ENCODE peak calls at places on chromosomes 11 and 22, in six cellular contexts. W is BE2C, G is hepatocyte, H is sigmoid colon, S is fibroblast of lung, U is AG04450. Q is an unnamed sample. For H3K9me3, the result is how much of the 10 kb centered on the place peaks cover.

GRCh38 chr11:79493555-79494171 is 52.8 kb upstream of the TENM4 start:
- DNase-seq in U (peak), W (peak), H (peak), G (peak), S (peak), Q (peak)

GRCh38 chr11:19827399-19828135 is 114.9 kb downstream of the NAV2 start:
- DNase-seq in S (no peak), G (no peak), U (no peak), W (no peak), H (no peak), Q (no peak)

GRCh38 chr11:128310676-128311445 is 276.5 kb downstream of the ETS1 start:
- DNase-seq in W (no peak), G (no peak), U (no peak), H (no peak), S (no peak), Q (no peak)

GRCh38 chr11:12318791-12319733 is 58.3 kb upstream of the PARVA start:
- DNase-seq in S (peak), H (peak), U (peak), W (peak), G (peak), Q (no peak)

GRCh38 chr11:20031155-20032001 is 128.9 kb downstream of the DBX1 start:
- DNase-seq in U (peak), G (peak), W (no peak), H (no peak), S (peak), Q (peak)

GRCh38 chr11:36155770-36156485 is 133.3 kb downstream of the COMMD9 start:
- DNase-seq in G (no peak), U (peak), W (no peak), H (no peak), S (no peak), Q (peak)

GRCh38 chr11:86191874-86192273 is 52.7 kb upstream of the EED start:
- DNase-seq in W (no peak), S (no peak), U (no peak), H (no peak), G (no peak), Q (no peak)

GRCh38 chr11:134905513-134905912 is 493.5 kb upstream of the B3GAT1 start:
- DNase-seq in G (no peak), H (no peak), S (no peak), U (no peak), W (no peak), Q (no peak)

GRCh38 chr11:96134622-96135021 is 208.4 kb downstream of the MAML2 start:
- DNase-seq in U (no peak), G (peak), H (no peak), S (no peak), W (no peak), Q (no peak)

GRCh38 chr11:43268161-43268560 is 43.6 kb upstream of the API5 start:
- DNase-seq in W (peak), U (no peak), G (peak), H (no peak), S (no peak), Q (no peak)

GRCh38 chr11:42524534-42525227 is 787.1 kb upstream of the API5 start:
- DNase-seq in G (peak), S (peak), W (peak), H (peak), U (no peak), Q (peak)

GRCh38 chr11:13486926-13487660 is 8.7 kb downstream of the PTH start:
- DNase-seq in H (no peak), W (peak), S (no peak), U (no peak), G (peak), Q (peak)

GRCh38 chr11:118679483-118679882 is at the start of gene TREH:
- DNase-seq in U (no peak), W (no peak), S (no peak), G (peak), H (no peak), Q (no peak)

GRCh38 chr11:66467756-66468155 is 1.1 kb downstream of the PELI3 start:
- DNase-seq in W (no peak), G (peak), H (no peak), U (no peak), S (no peak), Q (peak)

GRCh38 chr22:23363683-23364082 is 183.4 kb downstream of the BCR start:
- DNase-seq in W (no peak), S (no peak), H (no peak), G (no peak), U (no peak), Q (no peak)

GRCh38 chr22:17818649-17819048 is 44.4 kb upstream of the BID start:
- DNase-seq in W (no peak), S (no peak), G (no peak), U (no peak), H (no peak), Q (no peak)

GRCh38 chr11:68855205-68855978 is 13.7 kb upstream of the CPT1A start:
- DNase-seq in W (peak), G (peak), U (no peak), S (peak), H (no peak), Q (no peak)

GRCh38 chr11:12008790-12009616 is 577 bp upstream of the DKK3 start:
- DNase-seq in W (peak), H (peak), S (peak), G (peak), U (no peak), Q (peak)

GRCh38 chr11:82634091-82634490 is 99.6 kb downstream of the FAM181B start:
- DNase-seq in W (no peak), G (no peak), H (no peak), U (no peak), S (no peak), Q (no peak)

GRCh38 chr11:17845431-17845881 is 110.9 kb downstream of the KCNC1 start:
- DNase-seq in S (peak), W (no peak), H (no peak), U (peak), G (no peak), Q (no peak)

GRCh38 chr11:14029971-14030531 is 67.5 kb downstream of the SPON1 start:
- DNase-seq in U (peak), H (peak), S (peak), G (peak), W (no peak), Q (peak)

GRCh38 chr11:28547395-28547794 is 439.2 kb downstream of the METTL15 start:
- DNase-seq in U (no peak), S (no peak), W (no peak), G (no peak), H (no peak), Q (no peak)

GRCh38 chr11:97110376-97110775 is 720.6 kb downstream of the JRKL start:
- DNase-seq in G (no peak), U (no peak), W (no peak), S (no peak), H (no peak), Q (peak)

GRCh38 chr11:74505911-74506310 is 12.4 kb upstream of the LIPT2 start:
- DNase-seq in H (no peak), U (no peak), S (no peak), W (no peak), G (no peak), Q (no peak)

GRCh38 chr11:120181446-120181992 is 29.3 kb upstream of the OAF start:
- DNase-seq in G (peak), W (no peak), U (no peak), H (no peak), S (no peak), Q (no peak)

GRCh38 chr22:20953668-20954500 is 13.2 kb upstream of the AIFM3 start:
- DNase-seq in W (no peak), H (peak), S (peak), G (peak), U (no peak), Q (peak)

GRCh38 chr11:2538951-2539735 is 94.3 kb downstream of the KCNQ1 start:
- DNase-seq in H (peak), W (peak), G (no peak), S (no peak), U (no peak), Q (no peak)

GRCh38 chr11:105000167-105000566 is 22.8 kb downstream of the CASP5 start:
- DNase-seq in U (no peak), H (no peak), G (no peak), S (no peak), W (peak), Q (no peak)

GRCh38 chr11:96055706-96056387 is 131.9 kb upstream of the MTMR2 start:
- DNase-seq in U (no peak), S (peak), G (no peak), H (no peak), W (peak), Q (peak)

GRCh38 chr11:19946681-19947080 is 213.6 kb downstream of the DBX1 start:
- DNase-seq in H (no peak), W (no peak), U (no peak), S (peak), G (no peak), Q (no peak)

GRCh38 chr11:69443138-69443967 is 38.1 kb upstream of the LINC01488 start:
- DNase-seq in U (peak), S (peak), H (peak), G (peak), W (peak), Q (peak)

GRCh38 chr11:69905611-69906452 is 86.6 kb upstream of the FGF3 start:
- DNase-seq in U (no peak), W (peak), H (no peak), S (no peak), G (peak), Q (no peak)

GRCh38 chr11:57214087-57214395 is 23.0 kb downstream of the APLNR start:
- DNase-seq in W (no peak), U (no peak), S (peak), G (peak), H (no peak), Q (peak)

GRCh38 chr22:44645083-44645482 is 56.9 kb upstream of the PRR5 start:
- DNase-seq in U (no peak), G (no peak), S (no peak), W (no peak), H (no peak), Q (no peak)

GRCh38 chr11:6273188-6273587 is 13.6 kb downstream of the CCKBR start:
- DNase-seq in W (no peak), U (no peak), H (no peak), S (no peak), G (no peak), Q (peak)

GRCh38 chr22:39349967-39350802 is at the start of gene SYNGR1:
- DNase-seq in G (peak), H (no peak), S (no peak), U (no peak), W (peak), Q (no peak)

GRCh38 chr11:88015170-88015569 is 160.1 kb downstream of the RAB38 start:
- DNase-seq in U (no peak), W (no peak), H (no peak), S (no peak), G (no peak), Q (no peak)

GRCh38 chr11:22304337-22304961 is 33.7 kb upstream of the SLC17A6 start:
- DNase-seq in U (no peak), S (peak), G (peak), H (no peak), W (no peak), Q (peak)

GRCh38 chr22:47390026-47390970 is 627.8 kb downstream of the TBC1D22A start:
- DNase-seq in G (no peak), W (no peak), S (no peak), H (peak), U (no peak), Q (no peak)
- H3K9me3 ChIP-seq in G (under half), W (under half), S (under half), H (under half), U (under half), Q (under half)

GRCh38 chr11:62267050-62267449 is 2.9 kb upstream of the SCGB2A2 start:
- DNase-seq in U (no peak), W (no peak), G (no peak), H (no peak), S (no peak), Q (no peak)

GRCh38 chr11:62267576-62267975 is 2.4 kb upstream of the SCGB2A2 start:
- DNase-seq in W (no peak), U (no peak), S (no peak), G (no peak), H (no peak), Q (no peak)

GRCh38 chr11:62266558-62266957 is 3.4 kb upstream of the SCGB2A2 start:
- DNase-seq in G (no peak), W (no peak), U (no peak), S (peak), H (no peak), Q (no peak)

GRCh38 chr11:62273284-62273683 is 3.3 kb downstream of the SCGB2A2 start:
- DNase-seq in W (no peak), G (no peak), S (no peak), H (no peak), U (no peak), Q (no peak)

GRCh38 chr11:62269654-62270278 is at the start of gene SCGB2A2:
- DNase-seq in U (no peak), S (no peak), G (no peak), H (no peak), W (no peak), Q (no peak)
- TF ChIP-seq CTCF in U (no peak), S (no peak), G (no peak), H (no peak), W (peak), Q (peak)

DNA sequence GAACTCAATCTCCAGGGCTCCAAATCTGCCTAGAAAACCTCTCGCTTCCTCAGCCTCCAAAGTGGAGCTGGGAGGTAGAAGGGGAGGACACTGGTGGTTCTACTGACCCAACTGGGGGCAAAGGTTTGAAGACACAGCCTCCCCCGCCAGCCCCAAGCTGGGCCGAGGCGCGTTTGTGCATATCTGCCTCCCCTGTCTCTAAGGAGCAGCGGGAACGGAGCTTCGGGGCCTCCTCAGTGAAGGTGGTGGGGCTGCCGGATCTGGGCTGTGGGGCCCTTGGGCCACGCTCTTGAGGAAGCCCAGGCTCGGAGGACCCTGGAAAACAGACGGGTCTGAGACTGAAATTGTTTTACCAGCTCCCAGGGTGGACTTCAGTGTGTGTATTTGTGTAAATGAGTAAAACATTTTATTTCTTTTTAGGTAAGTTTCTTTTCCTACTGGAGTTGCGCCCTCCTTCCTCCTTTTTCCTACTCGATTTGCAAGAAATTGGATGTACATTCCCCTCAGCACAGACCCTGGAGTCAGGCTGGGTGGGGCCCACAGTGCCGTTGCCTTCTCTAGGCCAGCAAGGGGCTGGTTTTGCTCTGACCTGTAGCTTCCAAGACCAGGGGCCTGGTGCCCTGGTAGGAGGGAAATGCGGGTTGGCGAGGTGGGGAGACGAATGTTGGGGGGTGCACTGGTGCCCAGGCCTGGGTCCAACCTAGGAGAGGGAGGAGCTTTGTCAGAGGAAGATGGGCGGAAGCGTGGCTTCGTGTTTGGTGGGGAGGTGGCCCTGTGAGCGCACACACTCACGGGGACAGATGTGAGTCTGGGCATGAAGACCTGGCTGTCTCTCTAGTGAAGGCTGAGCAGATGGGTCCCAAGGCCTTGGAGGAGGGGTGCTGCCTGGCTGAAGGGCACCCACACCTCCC is 50.6 kb downstream of the ST14 start:
- DNase-seq in U (no peak), G (no peak), H (peak), S (no peak), W (no peak), Q (no peak)
- H3K4me3 ChIP-seq in U (no peak), G (no peak), H (no peak), S (no peak), W (no peak), Q (no peak)

DNA sequence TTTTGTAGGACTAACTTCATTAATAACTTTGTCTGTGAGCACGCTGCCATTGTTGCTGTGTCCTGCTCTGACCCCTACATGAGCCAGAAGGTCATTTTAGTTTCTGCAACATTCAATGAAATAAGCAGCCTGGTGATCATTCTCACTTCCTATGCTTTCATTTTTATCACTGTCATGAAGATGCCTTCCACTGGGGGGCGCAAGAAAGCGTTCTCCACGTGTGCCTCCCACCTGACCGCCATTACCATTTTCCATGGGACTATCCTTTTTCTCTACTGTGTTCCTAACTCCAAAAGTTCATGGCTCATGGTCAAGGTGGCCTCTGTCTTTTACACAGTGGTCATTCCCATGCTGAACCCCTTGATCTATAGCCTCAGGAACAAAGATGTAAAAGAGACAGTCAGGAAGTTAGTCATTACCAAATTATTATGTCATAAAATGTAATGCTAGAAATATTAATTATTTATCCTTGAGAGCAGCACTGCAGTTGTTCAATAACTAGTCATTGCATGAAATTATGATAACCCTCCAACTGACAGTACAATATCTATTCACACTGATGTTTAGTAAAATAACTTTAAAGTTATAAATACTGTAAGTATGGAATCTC is 46.4 kb upstream of the OR5D13 start:
- DNase-seq in H (no peak), G (no peak), W (peak), U (no peak), S (no peak), Q (no peak)
- H3K9me3 ChIP-seq in H (under half), G (under half), W (under half), U (under half), S (under half), Q (under half)

GRCh38 chr11:65352783-65353182 is 1.8 kb upstream of the TIGD3 start:
- DNase-seq in W (no peak), U (no peak), G (no peak), H (no peak), S (no peak), Q (no peak)
- TF ChIP-seq CTCF in W (peak), U (peak), G (peak), H (peak), S (peak), Q (peak)

DNA sequence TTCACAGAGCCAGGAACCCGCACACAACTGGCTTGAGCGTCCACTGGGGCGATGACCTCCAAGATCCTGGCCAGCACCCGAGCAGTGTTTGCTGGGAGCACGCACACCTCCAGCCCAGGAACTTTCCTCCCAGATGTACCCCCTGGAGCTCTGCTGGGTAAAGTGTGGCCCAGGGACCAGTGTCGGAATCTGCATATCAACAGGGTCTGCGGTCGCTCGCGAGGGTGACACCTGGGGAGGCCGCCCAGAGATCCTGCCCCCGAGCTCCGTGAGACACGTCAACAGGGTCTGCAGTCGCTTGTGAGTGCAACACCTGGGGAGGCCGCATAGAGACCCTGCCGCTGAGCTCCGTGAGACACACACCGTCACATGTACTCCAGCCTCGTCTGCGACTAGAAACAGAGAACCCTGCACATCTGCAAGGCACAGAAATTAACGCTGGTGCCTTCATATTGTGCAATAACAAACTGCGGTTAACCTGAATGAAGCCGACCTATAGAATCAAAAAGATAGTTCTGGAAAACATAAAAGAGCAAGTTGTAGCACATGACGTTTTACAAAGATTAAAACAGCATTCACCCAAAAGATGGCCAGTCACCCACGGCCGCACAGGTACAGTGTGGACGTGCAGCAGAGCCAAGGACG is 172.4 kb downstream of the BRD1 start:
- DNase-seq in S (no peak), G (no peak), W (no peak), U (no peak), H (no peak), Q (no peak)
- H3K4me3 ChIP-seq in S (no peak), G (no peak), W (no peak), U (no peak), H (no peak), Q (no peak)

GRCh38 chr22:27554106-27554814 is 247.3 kb downstream of the MN1 start:
- DNase-seq in U (no peak), G (peak), W (no peak), H (no peak), S (peak), Q (no peak)
- H3K9me3 ChIP-seq in U (under half), G (under half), W (under half), H (under half), S (under half), Q (under half)

GRCh38 chr11:65383778-65384177 is 1.3 kb upstream of the SLC25A45 start:
- DNase-seq in G (no peak), H (no peak), W (no peak), U (no peak), S (no peak), Q (no peak)

GRCh38 chr11:65382804-65383368 is 440 bp upstream of the SLC25A45 start:
- DNase-seq in U (no peak), W (peak), S (no peak), G (no peak), H (peak), Q (peak)

GRCh38 chr11:65380460-65381126 is 1.9 kb downstream of the SLC25A45 start:
- DNase-seq in U (no peak), G (no peak), H (no peak), W (no peak), S (no peak), Q (no peak)

GRCh38 chr11:65381721-65382035 is 768 bp downstream of the SLC25A45 start:
- DNase-seq in W (no peak), U (no peak), G (no peak), H (no peak), S (peak), Q (no peak)

GRCh38 chr11:65382036-65382803 is at the start of gene SLC25A45:
- DNase-seq in S (peak), U (peak), W (peak), H (peak), G (peak), Q (peak)
- TF ChIP-seq CTCF in S (peak), U (peak), W (peak), H (peak), G (peak), Q (peak)

Q was measured in cardiac muscle cell.